ENCODE peak calls at places on chromosomes 3 and 15, in four cellular contexts. V, A, O and E are unnamed samples.
A peak's percentile ranks its signal among the peaks of the same experiment; 100 is the strongest.

GRCh38 chr3:82044918-82045715 is 283.7 kb upstream of the GBE1 start:
- DNase-seq in V (no peak), A (no peak), O (no peak), E (no peak)

GRCh38 chr3:46334911-46335478 is 18.9 kb upstream of the CCR2 start:
- DNase-seq in V (no peak), A (no peak), O (no peak), E (no peak)

GRCh38 chr3:11919390-11919789 is 72.7 kb upstream of the TAMM41 start:
- DNase-seq in V (no peak), A (no peak), O (no peak), E (no peak)

GRCh38 chr3:175956964-175957363 is 1097.8 kb downstream of the NAALADL2 start:
- DNase-seq in V (no peak), A (no peak), O (no peak), E (no peak)

GRCh38 chr3:131812433-131812832 is 222.4 kb downstream of the CPNE4 start:
- DNase-seq in V (no peak), A (no peak), O (no peak), E (no peak)

GRCh38 chr3:14536837-14537589 is 3.1 kb downstream of the GRIP2 start:
- DNase-seq in V (no peak), A (no peak), O (no peak), E (no peak)

GRCh38 chr3:177553012-177553411 is 355.7 kb upstream of the TBL1XR1 start:
- DNase-seq in V (no peak), A (no peak), O (no peak), E (no peak)

GRCh38 chr3:138300657-138301056 is 29.0 kb downstream of the NME9 start:
- DNase-seq in V (no peak), A (no peak), O (no peak), E (no peak)

GRCh38 chr15:38320181-38320580 is 67.5 kb downstream of the SPRED1 start:
- DNase-seq in V (no peak), A (no peak), O (no peak), E (no peak)

GRCh38 chr3:67875858-67876257 is 221.4 kb upstream of the SUCLG2 start:
- DNase-seq in V (no peak), A (no peak), O (no peak), E (no peak)

GRCh38 chr3:154779571-154779970 is 300.5 kb upstream of the MME start:
- DNase-seq in V (peak; percentile 53), A (no peak), O (no peak), E (no peak)